ENCODE peak calls at places on chromosomes 12 and 14, in four cellular contexts. X, B, I and W are unnamed samples.

GRCh38 chr12:76595056-76595455 is 35.5 kb upstream of the OSBPL8 start:
- DNase-seq in X (no peak), B (no peak), I (peak), W (no peak)

GRCh38 chr12:102043928-102044327 is 17.9 kb downstream of the WASHC3 start:
- DNase-seq in I (no peak), X (no peak), B (no peak), W (no peak)

GRCh38 chr12:89707992-89708792 is 446 bp downstream of the ATP2B1 start:
- DNase-seq in I (no peak), X (peak), B (no peak), W (no peak)

GRCh38 chr12:27185234-27186045 is 58.6 kb upstream of the STK38L start:
- DNase-seq in B (no peak), X (no peak), I (no peak), W (no peak)

GRCh38 chr12:47377414-47378221 is 297.9 kb upstream of the AMIGO2 start:
- DNase-seq in X (no peak), B (no peak), I (peak), W (no peak)

GRCh38 chr12:57898308-57898970 is 42.9 kb upstream of the ATP23 start:
- DNase-seq in X (peak), I (no peak), B (no peak), W (no peak)

GRCh38 chr14:94558842-94559241 is 2.4 kb upstream of the SERPINA4 start:
- DNase-seq in B (no peak), X (no peak), I (no peak), W (no peak)

GRCh38 chr12:47892819-47893218 is 12.0 kb downstream of the VDR start:
- DNase-seq in X (no peak), B (no peak), I (no peak), W (no peak)

GRCh38 chr12:121388421-121388981 is 11.4 kb upstream of the RNF34 start:
- DNase-seq in X (no peak), B (no peak), I (no peak), W (peak)

GRCh38 chr12:122856999-122857671 is 21.9 kb downstream of the HIP1R start:
- DNase-seq in B (no peak), X (no peak), I (no peak), W (no peak)

GRCh38 chr12:77625441-77625840 is 205.3 kb upstream of the NAV3 start:
- DNase-seq in B (no peak), I (peak), X (no peak), W (no peak)

GRCh38 chr12:50061946-50062725 is 4.7 kb downstream of the ASIC1 start:
- DNase-seq in X (no peak), I (no peak), B (no peak), W (no peak)

GRCh38 chr14:72182773-72183432 is 250.7 kb downstream of the RGS6 start:
- DNase-seq in B (no peak), X (no peak), I (no peak), W (no peak)

GRCh38 chr12:14756331-14757143 is 46.7 kb downstream of the WBP11 start:
- DNase-seq in B (no peak), X (peak), I (no peak), W (no peak)

GRCh38 chr14:103071544-103072251 is 12.3 kb upstream of the LBHD2 start:
- DNase-seq in I (no peak), X (no peak), B (no peak), W (no peak)

GRCh38 chr12:51820721-51821422 is 27.6 kb downstream of the FIGNL2 start:
- DNase-seq in X (peak), B (peak), I (no peak), W (no peak)

GRCh38 chr12:119642986-119643385 is 24.9 kb upstream of the PRKAB1 start:
- DNase-seq in X (no peak), I (no peak), B (no peak), W (no peak)

GRCh38 chr14:72443991-72444431 is 449.9 kb downstream of the DPF3 start:
- DNase-seq in I (no peak), B (peak), X (peak), W (no peak)